ENCODE peak calls at places on chromosomes 12 and 14, in eight cellular contexts. G, K, C, F, N, I, B and D are unnamed samples. For H3K9me3, the result is how much of the 10 kb centered on the place peaks cover.

GRCh38 chr14:93049867-93050331 is 65.8 kb downstream of the ITPK1 start:
- DNase-seq in G (no peak), K (no peak), C (no peak), F (no peak), N (no peak), I (no peak), B (no peak), D (no peak)

GRCh38 chr12:65665817-65666216 is 158.5 kb upstream of the HMGA2 start:
- DNase-seq in G (no peak), K (no peak), C (no peak), F (no peak), N (no peak), I (no peak), B (no peak), D (no peak)

GRCh38 chr12:51406299-51406698 is 15.1 kb upstream of the GALNT6 start:
- DNase-seq in G (no peak), K (no peak), C (no peak), F (no peak), N (no peak), I (no peak), B (no peak), D (no peak)

GRCh38 chr14:74240794-74241610 is 1.8 kb downstream of the VSX2 start:
- DNase-seq in G (no peak), K (no peak), C (no peak), F (no peak), N (no peak), I (no peak), B (no peak), D (no peak)

GRCh38 chr14:70955543-70956480 is 48.6 kb downstream of the PCNX1 start:
- DNase-seq in G (no peak), K (no peak), C (no peak), F (no peak), N (no peak), I (peak), B (peak), D (no peak)

GRCh38 chr12:116887897-116888296 is 6.7 kb upstream of the HRK start:
- DNase-seq in G (no peak), K (no peak), C (no peak), F (no peak), N (no peak), I (no peak), B (no peak), D (no peak)

GRCh38 chr12:126163984-126164383 is 1098.7 kb downstream of the AACS start:
- DNase-seq in G (no peak), K (peak), C (no peak), F (no peak), N (no peak), I (no peak), B (no peak), D (no peak)

GRCh38 chr14:92523752-92524151 is 10.2 kb downstream of the RIN3 start:
- DNase-seq in G (no peak), K (no peak), C (no peak), F (no peak), N (no peak), I (no peak), B (no peak), D (no peak)

DNA sequence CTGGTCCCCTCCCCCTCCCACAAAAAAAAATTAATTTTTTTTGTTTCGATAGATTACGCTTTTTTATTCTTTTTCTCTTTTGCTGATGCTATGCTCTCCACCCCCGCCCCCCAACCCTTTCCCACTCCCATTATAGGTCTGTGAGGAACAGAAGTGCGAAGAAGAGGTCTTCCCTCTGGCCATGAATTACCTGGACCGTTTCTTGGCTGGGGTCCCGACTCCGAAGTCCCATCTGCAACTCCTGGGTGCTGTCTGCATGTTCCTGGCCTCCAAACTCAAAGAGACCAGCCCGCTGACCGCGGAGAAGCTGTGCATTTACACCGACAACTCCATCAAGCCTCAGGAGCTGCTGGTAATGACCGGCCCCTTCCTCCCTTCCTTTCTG is 2.3 kb downstream of the CCND2 start:
- DNase-seq in G (peak), K (no peak), C (no peak), F (no peak), N (no peak), I (no peak), B (no peak), D (no peak)
- H3K9me3 ChIP-seq in G (under half), K (under half), C (under half), F (under half), N (under half), I (under half), B (under half), D (under half)

GRCh38 chr12:97404093-97404492 is 58.5 kb upstream of the RMST start:
- DNase-seq in G (no peak), K (no peak), C (no peak), F (no peak), N (no peak), I (no peak), B (no peak), D (no peak)

GRCh38 chr12:97408363-97408762 is 54.2 kb upstream of the RMST start:
- DNase-seq in G (no peak), K (no peak), C (no peak), F (no peak), N (no peak), I (no peak), B (no peak), D (no peak)

GRCh38 chr12:97404549-97404948 is 58.1 kb upstream of the RMST start:
- DNase-seq in G (no peak), K (no peak), C (no peak), F (peak), N (no peak), I (peak), B (no peak), D (no peak)
- TF ChIP-seq CTCF in G (no peak), K (peak), C (peak), F (peak), N (peak), I (peak), B (peak), D (peak)

GRCh38 chr12:108214046-108214445 is 85.0 kb downstream of the WSCD2 start:
- DNase-seq in G (no peak), K (no peak), C (no peak), F (no peak), N (no peak), I (no peak), B (no peak), D (no peak)
- H3K4me3 ChIP-seq in G (no peak), K (no peak), C (no peak), F (no peak), N (no peak), I (no peak), B (no peak), D (no peak)

GRCh38 chr14:26484562-26484961 is 113.3 kb downstream of the NOVA1 start:
- DNase-seq in G (no peak), K (no peak), C (no peak), F (no peak), N (no peak), I (no peak), B (no peak), D (no peak)

GRCh38 chr14:26486922-26487321 is 110.9 kb downstream of the NOVA1 start:
- DNase-seq in G (no peak), K (no peak), C (no peak), F (no peak), N (no peak), I (no peak), B (no peak), D (no peak)
- H3K9me3 ChIP-seq in G (under half), K (under half), C (under half), F (under half), N (under half), I (under half), B (under half), D (under half)